ENCODE peak calls at places on chromosomes 1 and 21, in four cellular contexts. U is GM12865, K is progenitor cell of endocrine pancreas, C is lower lobe of right lung. A is an unnamed sample.

GRCh38 chr1:36628804-36629203 is 146.1 kb upstream of the CSF3R start:
- DNase-seq in U (no peak), K (no peak), C (no peak), A (no peak)

GRCh38 chr1:155509064-155509463 is 53.5 kb downstream of the ASH1L start:
- DNase-seq in U (no peak), K (no peak), C (no peak), A (no peak)

GRCh38 chr1:179036844-179037465 is 11.3 kb downstream of the FAM20B start:
- DNase-seq in U (peak), K (no peak), C (no peak), A (peak)

GRCh38 chr1:207565546-207566468 is 69.8 kb downstream of the CR1 start:
- DNase-seq in U (peak), K (no peak), C (no peak), A (no peak)

GRCh38 chr1:80278936-80279335 is 1272.4 kb upstream of the ADGRL4 start:
- DNase-seq in U (no peak), K (no peak), C (no peak), A (no peak)

GRCh38 chr21:18499761-18500376 is 96.3 kb upstream of the TMPRSS15 start:
- DNase-seq in U (peak), K (peak), C (no peak), A (no peak)

GRCh38 chr1:208154679-208155078 is 89.5 kb downstream of the PLXNA2 start:
- DNase-seq in U (no peak), K (no peak), C (no peak), A (no peak)

GRCh38 chr1:3931310-3931700 is 31.2 kb upstream of the C1orf174 start:
- DNase-seq in U (no peak), K (no peak), C (no peak), A (no peak)

GRCh38 chr1:222204475-222204874 is 343.4 kb downstream of the HHIPL2 start:
- DNase-seq in U (no peak), K (no peak), C (no peak), A (no peak)

GRCh38 chr1:204357551-204357950 is 2.2 kb downstream of the PLEKHA6 start:
- DNase-seq in U (no peak), K (no peak), C (no peak), A (no peak)

GRCh38 chr1:168700565-168701331 is 28.3 kb downstream of the DPT start:
- DNase-seq in U (no peak), K (no peak), C (no peak), A (no peak)

GRCh38 chr1:222663535-222663934 is 45.6 kb downstream of the MIA3 start:
- DNase-seq in U (no peak), K (no peak), C (no peak), A (no peak)

GRCh38 chr1:241138248-241138647 is 218.8 kb downstream of the RGS7 start:
- DNase-seq in U (no peak), K (no peak), C (no peak), A (no peak)

GRCh38 chr1:240776237-240776636 is 164.3 kb upstream of the GREM2 start:
- DNase-seq in U (no peak), K (no peak), C (no peak), A (no peak)

GRCh38 chr1:42136466-42136865 is 16.7 kb upstream of the GUCA2B start:
- DNase-seq in U (no peak), K (no peak), C (no peak), A (no peak)

GRCh38 chr1:208997726-208998312 is 585.7 kb upstream of the CAMK1G start:
- DNase-seq in U (peak), K (no peak), C (no peak), A (no peak)

GRCh38 chr1:161359316-161359715 is 8.4 kb downstream of the CFAP126 start:
- DNase-seq in U (no peak), K (no peak), C (no peak), A (no peak)

GRCh38 chr1:52738148-52738547 is 11.9 kb downstream of the ZYG11B start:
- DNase-seq in U (no peak), K (no peak), C (no peak), A (no peak)

GRCh38 chr1:84253041-84253440 is 48.5 kb upstream of the SAMD13 start:
- DNase-seq in U (no peak), K (no peak), C (no peak), A (no peak)

DNA sequence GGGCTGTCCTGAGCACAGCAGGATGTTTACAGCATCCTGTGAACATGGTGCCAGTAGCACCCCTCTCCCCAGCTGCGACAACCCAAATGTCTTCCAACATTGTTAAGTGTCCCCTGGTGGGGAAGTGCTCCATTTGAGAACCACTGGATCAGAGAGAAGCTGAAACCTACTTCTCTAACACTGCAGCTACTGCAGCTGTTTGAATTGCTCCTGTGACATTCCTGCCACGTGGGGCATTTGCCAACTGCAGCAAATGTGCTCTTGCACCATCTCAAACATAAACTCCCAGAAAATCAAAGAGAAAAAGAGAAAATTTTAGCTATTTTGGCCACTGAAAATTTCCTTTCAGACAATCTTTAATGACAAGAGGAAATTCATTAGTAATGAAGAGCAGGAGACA is 11.0 kb downstream of the SLC2A5 start:
- DNase-seq in U (no peak), K (no peak), C (no peak), A (no peak)
- TF ChIP-seq CTCF in U (no peak), K (peak), C (peak), A (no peak)

DNA sequence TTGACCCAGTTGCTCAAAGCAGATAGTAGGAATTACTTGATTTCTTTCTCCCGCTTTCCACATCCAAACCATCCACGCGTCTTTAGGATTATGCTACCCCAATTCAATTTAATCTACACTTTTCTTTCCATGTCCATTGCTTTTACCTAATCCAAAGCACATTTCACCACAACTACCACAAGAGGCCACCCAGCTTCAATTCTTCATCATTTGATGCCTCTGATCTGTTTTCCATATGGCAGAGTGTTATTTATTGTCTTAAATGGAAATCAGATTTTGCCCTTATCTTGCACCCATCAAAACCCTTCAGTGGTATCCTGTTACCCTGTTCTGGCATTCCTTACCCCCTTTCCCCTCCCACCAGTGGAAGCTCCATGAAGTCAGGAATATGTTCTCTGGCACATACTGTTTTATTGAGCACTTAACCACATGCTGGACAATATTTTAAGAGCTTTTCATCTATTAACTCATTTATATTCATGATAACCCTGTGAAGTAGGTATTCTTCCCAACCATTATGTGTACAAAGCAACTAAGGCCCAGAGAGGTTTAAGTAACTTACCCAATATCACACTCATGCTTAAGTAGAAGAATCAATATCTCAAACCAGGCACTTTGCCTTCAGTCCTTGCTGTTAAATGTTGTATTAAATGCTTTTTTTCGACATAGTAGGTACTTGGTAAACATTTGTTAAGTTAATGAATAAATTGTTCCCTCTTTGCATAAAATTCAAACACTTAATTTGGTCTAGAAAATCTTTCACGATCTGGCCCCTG is 34.6 kb downstream of the CLIC4 start:
- DNase-seq in U (no peak), K (no peak), C (no peak), A (no peak)
- TF ChIP-seq CTCF in U (no peak), K (no peak), C (no peak), A (no peak)

DNA sequence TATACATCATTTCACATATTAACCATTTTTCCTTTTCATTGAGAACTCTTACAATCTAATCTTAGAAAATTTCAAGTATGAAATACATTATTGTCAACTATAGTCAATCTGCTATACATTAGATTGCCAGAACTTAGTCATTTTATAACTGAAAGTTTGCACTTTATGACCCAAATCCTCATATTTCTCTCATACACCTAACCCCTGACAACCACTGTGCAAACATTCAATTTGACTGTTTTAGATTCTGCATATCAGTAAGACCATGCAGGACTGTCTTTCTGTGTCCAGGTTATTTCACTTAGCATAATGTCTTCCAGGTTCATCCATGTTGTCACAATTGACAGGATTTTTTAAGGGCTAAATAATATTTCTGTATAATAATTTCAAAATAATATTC is 1299.0 kb upstream of the B3GALT2 start:
- DNase-seq in U (no peak), K (no peak), C (no peak), A (no peak)
- TF ChIP-seq CTCF in U (no peak), K (no peak), C (no peak), A (no peak)

GRCh38 chr21:31449912-31450535 is 106.0 kb upstream of the TIAM1 start:
- DNase-seq in U (no peak), K (no peak), C (no peak), A (no peak)

GRCh38 chr21:31442339-31442738 is 98.3 kb upstream of the TIAM1 start:
- DNase-seq in U (no peak), K (no peak), C (no peak), A (no peak)

GRCh38 chr21:31446206-31446900 is 102.3 kb upstream of the TIAM1 start:
- DNase-seq in U (no peak), K (no peak), C (no peak), A (no peak)

GRCh38 chr21:31447477-31447876 is 103.4 kb upstream of the TIAM1 start:
- DNase-seq in U (no peak), K (no peak), C (no peak), A (no peak)

GRCh38 chr21:31444061-31444460 is 100.0 kb upstream of the TIAM1 start:
- DNase-seq in U (no peak), K (no peak), C (no peak), A (no peak)
- TF ChIP-seq CTCF in U (no peak), K (no peak), C (no peak), A (no peak)

GRCh38 chr1:18109756-18110597 is 2.4 kb downstream of the IGSF21 start:
- DNase-seq in U (no peak), K (peak), C (no peak), A (no peak)
- TF ChIP-seq CTCF in U (no peak), K (peak), C (peak), A (no peak)

GRCh38 chr21:42973991-42974831 is at the start of gene PKNOX1:
- DNase-seq in U (peak), K (peak), C (peak), A (peak)
- TF ChIP-seq CTCF in U (no peak), K (no peak), C (no peak), A (no peak)

DNA sequence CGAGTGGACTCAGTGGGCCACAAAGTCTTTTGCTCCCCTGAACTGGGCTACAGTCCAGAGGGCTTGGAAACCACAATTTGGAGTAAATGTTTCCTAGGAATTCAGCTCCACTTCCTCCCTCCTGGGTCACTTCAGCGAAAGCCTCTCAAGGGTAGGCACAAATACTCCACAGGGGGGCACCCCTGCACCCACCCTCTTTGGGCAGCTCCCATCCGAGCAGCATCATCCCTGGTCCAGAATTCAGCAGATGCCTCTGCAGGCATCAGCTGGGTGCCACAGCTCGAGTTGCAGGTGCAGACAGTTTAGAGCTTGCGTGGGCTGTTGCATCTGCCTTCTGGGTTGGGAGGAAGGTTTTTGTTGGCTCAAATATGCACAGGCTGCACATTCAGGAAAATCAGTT is 25.0 kb downstream of the KANK4 start:
- DNase-seq in U (peak), K (no peak), C (no peak), A (no peak)
- TF ChIP-seq CTCF in U (no peak), K (peak), C (no peak), A (no peak)

A was measured in GM10248.